ENCODE peak calls at places on chromosomes 3 and 15, in seven cellular contexts. Z is activated gamma-delta T cell, F is RPMI7951, O is pons, K is GM20000, V is uterus, S is LoVo. W is an unnamed sample.

GRCh38 chr3:71109241-71109976 is 474.1 kb downstream of the FOXP1 start:
- DNase-seq in S (no peak), V (no peak), Z (no peak), O (no peak), F (peak; percentile 76), K (no peak), W (no peak)

GRCh38 chr3:159881828-159882309 is 106.8 kb upstream of the IL12A start:
- DNase-seq in F (no peak), K (no peak), O (peak; percentile 48), Z (no peak), V (no peak), S (no peak), W (no peak)

GRCh38 chr3:32155117-32155516 is 48.7 kb downstream of the GPD1L start:
- DNase-seq in O (no peak), Z (no peak), S (no peak), V (no peak), F (no peak), K (no peak), W (no peak)

GRCh38 chr3:188264231-188265213 is 110.6 kb downstream of the LPP start:
- DNase-seq in S (no peak), F (no peak), O (no peak), Z (no peak), K (no peak), V (peak; percentile 78), W (no peak)

GRCh38 chr15:87349181-87349580 is 907.4 kb downstream of the NTRK3 start:
- DNase-seq in V (no peak), Z (no peak), F (peak; percentile 68), K (no peak), S (no peak), O (no peak), W (no peak)

GRCh38 chr3:115285001-115285400 is 137.9 kb upstream of the ZBTB20 start:
- DNase-seq in V (no peak), F (no peak), O (no peak), K (no peak), S (no peak), Z (no peak), W (no peak)

GRCh38 chr3:169760479-169760878 is 4.4 kb downstream of the TERC start:
- DNase-seq in V (no peak), Z (no peak), K (no peak), F (peak; percentile 79), O (no peak), S (peak; percentile 65), W (no peak)

GRCh38 chr3:157523814-157524213 is 20.6 kb upstream of the VEPH1 start:
- DNase-seq in F (no peak), V (no peak), K (no peak), O (no peak), S (no peak), Z (no peak), W (no peak)

GRCh38 chr3:131547585-131547984 is 44.8 kb upstream of the MRPL3 start:
- DNase-seq in Z (no peak), S (no peak), K (no peak), O (no peak), F (no peak), V (no peak), W (no peak)

GRCh38 chr3:89098964-89099585 is 8.3 kb upstream of the EPHA3 start:
- DNase-seq in S (peak; percentile 71), Z (no peak), K (peak; percentile 44), V (no peak), O (no peak), F (peak; percentile 17), W (peak; percentile 29)

GRCh38 chr3:67381667-67382272 is 272.6 kb downstream of the SUCLG2 start:
- DNase-seq in Z (no peak), F (peak; percentile 11), K (peak; percentile 15), V (no peak), S (peak; percentile 5), O (peak; percentile 14), W (no peak)

GRCh38 chr15:100008258-100008657 is 275.0 kb upstream of the LYSMD4 start:
- DNase-seq in F (peak; percentile 42), S (no peak), V (no peak), O (no peak), K (no peak), Z (no peak), W (no peak)

GRCh38 chr3:146505496-146505895 is 36.1 kb upstream of the PLSCR2 start:
- DNase-seq in Z (no peak), O (no peak), K (no peak), V (no peak), S (no peak), F (no peak), W (no peak)

GRCh38 chr3:52769786-52770445 is 824 bp downstream of the NEK4 start:
- DNase-seq in O (no peak), S (no peak), F (peak; percentile 13), Z (no peak), K (no peak), V (no peak), W (no peak)

GRCh38 chr3:149460123-149460522 is 14.4 kb upstream of the TM4SF4 start:
- DNase-seq in V (no peak), K (no peak), F (no peak), Z (no peak), S (no peak), O (peak; percentile 39), W (no peak)

GRCh38 chr3:184868477-184868876 is 56.5 kb downstream of the VPS8 start:
- DNase-seq in S (no peak), O (no peak), V (no peak), K (no peak), F (no peak), Z (no peak), W (no peak)

GRCh38 chr3:98786364-98786930 is 23.3 kb downstream of the ST3GAL6 start:
- DNase-seq in S (no peak), Z (no peak), V (no peak), K (no peak), O (no peak), F (peak; percentile 33), W (no peak)

GRCh38 chr3:167814441-167814951 is 79.0 kb downstream of the SERPINI1 start:
- DNase-seq in F (peak; percentile 45), V (peak; percentile 20), Z (no peak), K (no peak), S (no peak), O (peak; percentile 99), W (no peak)

GRCh38 chr3:29453278-29453961 is 172.5 kb downstream of the RBMS3 start:
- DNase-seq in S (no peak), Z (no peak), O (peak; percentile 63), K (no peak), V (no peak), F (peak; percentile 59), W (no peak)

GRCh38 chr15:45648521-45649200 is 13.8 kb downstream of the SQOR start:
- DNase-seq in O (no peak), F (peak; percentile 75), V (no peak), Z (no peak), K (no peak), S (peak; percentile 35), W (no peak)

GRCh38 chr15:58590901-58591300 is 158.6 kb downstream of the ADAM10 start:
- DNase-seq in S (no peak), V (no peak), O (no peak), F (no peak), K (no peak), Z (no peak), W (no peak)

GRCh38 chr15:73782339-73782979 is 29.3 kb upstream of the INSYN1 start:
- DNase-seq in O (no peak), F (no peak), V (no peak), K (no peak), Z (no peak), S (no peak), W (no peak)

GRCh38 chr3:121601212-121601812 is 8.1 kb downstream of the FBXO40 start:
- DNase-seq in O (no peak), K (no peak), F (no peak), S (no peak), Z (no peak), V (no peak), W (no peak)

GRCh38 chr3:23288286-23288685 is 85.2 kb downstream of the UBE2E2 start:
- DNase-seq in K (no peak), Z (no peak), O (no peak), F (peak; percentile 20), V (no peak), S (no peak), W (no peak)

GRCh38 chr3:157786216-157786615 is 283.0 kb upstream of the VEPH1 start:
- DNase-seq in V (no peak), K (no peak), Z (no peak), S (no peak), O (no peak), F (peak; percentile 94), W (no peak)

GRCh38 chr3:137468446-137468845 is 295.7 kb upstream of the SOX14 start:
- DNase-seq in S (no peak), F (no peak), Z (no peak), K (no peak), V (no peak), O (no peak), W (no peak)

GRCh38 chr15:93980149-93980911 is 251.0 kb upstream of the MCTP2 start:
- DNase-seq in F (peak; percentile 13), S (no peak), Z (no peak), O (peak; percentile 10), V (peak; percentile 63), K (no peak), W (no peak)

GRCh38 chr15:69391046-69391757 is 22.9 kb upstream of the KIF23 start:
- DNase-seq in F (no peak), O (no peak), V (no peak), S (no peak), Z (no peak), K (no peak), W (no peak)

GRCh38 chr3:57135964-57136363 is 29.2 kb downstream of the IL17RD start:
- DNase-seq in K (no peak), F (no peak), S (no peak), V (no peak), O (no peak), Z (no peak), W (no peak)

GRCh38 chr3:74538669-74539068 is 75.8 kb downstream of the CNTN3 start:
- DNase-seq in K (no peak), V (no peak), O (no peak), F (no peak), Z (no peak), S (no peak), W (no peak)